ENCODE peak calls at places on chromosomes 5 and 9, in nine cellular contexts. One of them, this sample, is unnamed.

GRCh38 chr9:122370869-122371467 is at the start of gene PTGS1:
- DNase-seq in mucosa of descending colon: peak
- DNase-seq in kidney epithelial cell: no peak
- DNase-seq in LoVo: peak
- DNase-seq in left lung: peak
- DNase-seq in WTC11: peak
- DNase-seq in nucleus accumbens: peak
- DNase-seq in cerebellar cortex: no peak
- DNase-seq in stimulated activated CD4-positive, alpha-beta T cell treated with anti-CD3 and anti-CD28 coated beads, Interleukin-15, amount 100 ng/mL, for 24 hours: peak
- DNase-seq in this sample: no peak

GRCh38 chr5:52705720-52706119 is 82.0 kb upstream of the ITGA1 start:
- DNase-seq in mucosa of descending colon: no peak
- DNase-seq in kidney epithelial cell: no peak
- DNase-seq in LoVo: no peak
- DNase-seq in left lung: no peak
- DNase-seq in WTC11: no peak
- DNase-seq in nucleus accumbens: no peak
- DNase-seq in cerebellar cortex: no peak
- DNase-seq in stimulated activated CD4-positive, alpha-beta T cell treated with anti-CD3 and anti-CD28 coated beads, Interleukin-15, amount 100 ng/mL, for 24 hours: no peak
- DNase-seq in this sample: no peak

GRCh38 chr9:137449081-137449844 is 8.1 kb upstream of the ENTPD8 start:
- DNase-seq in mucosa of descending colon: peak
- DNase-seq in kidney epithelial cell: no peak
- DNase-seq in LoVo: no peak
- DNase-seq in left lung: peak
- DNase-seq in WTC11: no peak
- DNase-seq in nucleus accumbens: no peak
- DNase-seq in cerebellar cortex: no peak
- DNase-seq in stimulated activated CD4-positive, alpha-beta T cell treated with anti-CD3 and anti-CD28 coated beads, Interleukin-15, amount 100 ng/mL, for 24 hours: no peak
- DNase-seq in this sample: no peak

GRCh38 chr5:174951151-174951780 is 226.9 kb downstream of the MSX2 start:
- DNase-seq in mucosa of descending colon: no peak
- DNase-seq in kidney epithelial cell: peak
- DNase-seq in LoVo: peak
- DNase-seq in left lung: no peak
- DNase-seq in WTC11: peak
- DNase-seq in nucleus accumbens: peak
- DNase-seq in cerebellar cortex: peak
- DNase-seq in stimulated activated CD4-positive, alpha-beta T cell treated with anti-CD3 and anti-CD28 coated beads, Interleukin-15, amount 100 ng/mL, for 24 hours: peak
- DNase-seq in this sample: peak

GRCh38 chr5:170554566-170555267 is 50.9 kb downstream of the KCNIP1 start:
- DNase-seq in mucosa of descending colon: no peak
- DNase-seq in kidney epithelial cell: no peak
- DNase-seq in LoVo: no peak
- DNase-seq in left lung: no peak
- DNase-seq in WTC11: no peak
- DNase-seq in nucleus accumbens: no peak
- DNase-seq in cerebellar cortex: no peak
- DNase-seq in stimulated activated CD4-positive, alpha-beta T cell treated with anti-CD3 and anti-CD28 coated beads, Interleukin-15, amount 100 ng/mL, for 24 hours: no peak
- DNase-seq in this sample: no peak

GRCh38 chr5:174901336-174901735 is 177.0 kb downstream of the MSX2 start:
- DNase-seq in mucosa of descending colon: no peak
- DNase-seq in kidney epithelial cell: no peak
- DNase-seq in LoVo: no peak
- DNase-seq in left lung: no peak
- DNase-seq in WTC11: no peak
- DNase-seq in nucleus accumbens: no peak
- DNase-seq in cerebellar cortex: no peak
- DNase-seq in stimulated activated CD4-positive, alpha-beta T cell treated with anti-CD3 and anti-CD28 coated beads, Interleukin-15, amount 100 ng/mL, for 24 hours: no peak
- DNase-seq in this sample: no peak

GRCh38 chr9:126661521-126662251 is 48.0 kb downstream of the LMX1B start:
- DNase-seq in mucosa of descending colon: no peak
- DNase-seq in kidney epithelial cell: peak
- DNase-seq in LoVo: no peak
- DNase-seq in left lung: no peak
- DNase-seq in WTC11: peak
- DNase-seq in nucleus accumbens: no peak
- DNase-seq in cerebellar cortex: peak
- DNase-seq in stimulated activated CD4-positive, alpha-beta T cell treated with anti-CD3 and anti-CD28 coated beads, Interleukin-15, amount 100 ng/mL, for 24 hours: no peak
- DNase-seq in this sample: peak

GRCh38 chr5:83244516-83244915 is 167.2 kb downstream of the XRCC4 start:
- DNase-seq in mucosa of descending colon: no peak
- DNase-seq in kidney epithelial cell: no peak
- DNase-seq in LoVo: no peak
- DNase-seq in left lung: no peak
- DNase-seq in WTC11: no peak
- DNase-seq in nucleus accumbens: no peak
- DNase-seq in cerebellar cortex: no peak
- DNase-seq in stimulated activated CD4-positive, alpha-beta T cell treated with anti-CD3 and anti-CD28 coated beads, Interleukin-15, amount 100 ng/mL, for 24 hours: no peak
- DNase-seq in this sample: no peak

GRCh38 chr9:131752231-131752884 is 12.5 kb upstream of the RAPGEF1 start:
- DNase-seq in mucosa of descending colon: no peak
- DNase-seq in kidney epithelial cell: no peak
- DNase-seq in LoVo: no peak
- DNase-seq in left lung: no peak
- DNase-seq in WTC11: no peak
- DNase-seq in nucleus accumbens: no peak
- DNase-seq in cerebellar cortex: no peak
- DNase-seq in stimulated activated CD4-positive, alpha-beta T cell treated with anti-CD3 and anti-CD28 coated beads, Interleukin-15, amount 100 ng/mL, for 24 hours: no peak
- DNase-seq in this sample: no peak